ENCODE peak calls at places on chromosomes 12 and 14, in nine cellular contexts. One of them, this sample, is unnamed.

GRCh38 chr14:63922696-63923421 is 70.1 kb downstream of the SYNE2 start:
- DNase-seq in MM.1S: peak; percentile 72
- DNase-seq in ELF-1: no peak
- DNase-seq in lower lobe of right lung: peak; percentile 49
- DNase-seq in cardiac fibroblast: peak; percentile 95
- DNase-seq in activated CD4-positive, CD25-positive, alpha-beta regulatory T cell treated with anti-CD3 and anti-CD28 coated beads, Interleukin-2, amount 50 U/mL, for 16 hours: no peak
- DNase-seq in NCI-H1092: no peak
- DNase-seq in NCI-H524: no peak
- DNase-seq in stimulated activated CD8-positive, alpha-beta memory T cell treated with anti-CD3 and anti-CD28 coated beads, Interleukin-4, amount 100 ng/mL, for 1 hour: no peak
- DNase-seq in this sample: peak; percentile 71

GRCh38 chr14:103084021-103084919 is at the start of gene LBHD2:
- DNase-seq in MM.1S: no peak
- DNase-seq in ELF-1: no peak
- DNase-seq in lower lobe of right lung: peak; percentile 45
- DNase-seq in cardiac fibroblast: no peak
- DNase-seq in activated CD4-positive, CD25-positive, alpha-beta regulatory T cell treated with anti-CD3 and anti-CD28 coated beads, Interleukin-2, amount 50 U/mL, for 16 hours: no peak
- DNase-seq in NCI-H1092: no peak
- DNase-seq in NCI-H524: no peak
- DNase-seq in stimulated activated CD8-positive, alpha-beta memory T cell treated with anti-CD3 and anti-CD28 coated beads, Interleukin-4, amount 100 ng/mL, for 1 hour: no peak
- DNase-seq in this sample: no peak

GRCh38 chr12:110002691-110003515 is 3.7 kb downstream of the ANKRD13A start:
- DNase-seq in MM.1S: no peak
- DNase-seq in ELF-1: no peak
- DNase-seq in lower lobe of right lung: no peak
- DNase-seq in cardiac fibroblast: no peak
- DNase-seq in activated CD4-positive, CD25-positive, alpha-beta regulatory T cell treated with anti-CD3 and anti-CD28 coated beads, Interleukin-2, amount 50 U/mL, for 16 hours: no peak
- DNase-seq in NCI-H1092: no peak
- DNase-seq in NCI-H524: no peak
- DNase-seq in stimulated activated CD8-positive, alpha-beta memory T cell treated with anti-CD3 and anti-CD28 coated beads, Interleukin-4, amount 100 ng/mL, for 1 hour: no peak
- DNase-seq in this sample: peak; percentile 67

GRCh38 chr12:96889273-96889933 is 17.7 kb upstream of the NEDD1 start:
- DNase-seq in MM.1S: no peak
- DNase-seq in ELF-1: no peak
- DNase-seq in lower lobe of right lung: no peak
- DNase-seq in cardiac fibroblast: peak; percentile 57
- DNase-seq in activated CD4-positive, CD25-positive, alpha-beta regulatory T cell treated with anti-CD3 and anti-CD28 coated beads, Interleukin-2, amount 50 U/mL, for 16 hours: no peak
- DNase-seq in NCI-H1092: no peak
- DNase-seq in NCI-H524: no peak
- DNase-seq in stimulated activated CD8-positive, alpha-beta memory T cell treated with anti-CD3 and anti-CD28 coated beads, Interleukin-4, amount 100 ng/mL, for 1 hour: no peak
- DNase-seq in this sample: no peak

GRCh38 chr14:39491134-39491541 is 58.9 kb upstream of the FBXO33 start:
- DNase-seq in MM.1S: peak; percentile 7
- DNase-seq in ELF-1: peak; percentile 25
- DNase-seq in lower lobe of right lung: no peak
- DNase-seq in cardiac fibroblast: peak; percentile 55
- DNase-seq in activated CD4-positive, CD25-positive, alpha-beta regulatory T cell treated with anti-CD3 and anti-CD28 coated beads, Interleukin-2, amount 50 U/mL, for 16 hours: no peak
- DNase-seq in NCI-H1092: peak; percentile 40
- DNase-seq in NCI-H524: peak; percentile 73
- DNase-seq in stimulated activated CD8-positive, alpha-beta memory T cell treated with anti-CD3 and anti-CD28 coated beads, Interleukin-4, amount 100 ng/mL, for 1 hour: no peak
- DNase-seq in this sample: no peak

GRCh38 chr14:71720978-71721624 is 211.1 kb upstream of the RGS6 start:
- DNase-seq in MM.1S: no peak
- DNase-seq in ELF-1: peak; percentile 87
- DNase-seq in lower lobe of right lung: no peak
- DNase-seq in cardiac fibroblast: peak; percentile 88
- DNase-seq in activated CD4-positive, CD25-positive, alpha-beta regulatory T cell treated with anti-CD3 and anti-CD28 coated beads, Interleukin-2, amount 50 U/mL, for 16 hours: no peak
- DNase-seq in NCI-H1092: peak; percentile 52
- DNase-seq in NCI-H524: peak; percentile 78
- DNase-seq in stimulated activated CD8-positive, alpha-beta memory T cell treated with anti-CD3 and anti-CD28 coated beads, Interleukin-4, amount 100 ng/mL, for 1 hour: no peak
- DNase-seq in this sample: no peak

GRCh38 chr12:79689477-79690155 is 1.1 kb downstream of the PAWR start:
- DNase-seq in MM.1S: peak; percentile 39
- DNase-seq in ELF-1: peak; percentile 63
- DNase-seq in lower lobe of right lung: peak; percentile 68
- DNase-seq in cardiac fibroblast: peak; percentile 60
- DNase-seq in activated CD4-positive, CD25-positive, alpha-beta regulatory T cell treated with anti-CD3 and anti-CD28 coated beads, Interleukin-2, amount 50 U/mL, for 16 hours: no peak
- DNase-seq in NCI-H1092: no peak
- DNase-seq in NCI-H524: peak; percentile 55
- DNase-seq in stimulated activated CD8-positive, alpha-beta memory T cell treated with anti-CD3 and anti-CD28 coated beads, Interleukin-4, amount 100 ng/mL, for 1 hour: no peak
- DNase-seq in this sample: no peak

GRCh38 chr12:32893458-32893857 is 3.1 kb downstream of the PKP2 start:
- DNase-seq in MM.1S: no peak
- DNase-seq in ELF-1: no peak
- DNase-seq in lower lobe of right lung: no peak
- DNase-seq in cardiac fibroblast: peak; percentile 61
- DNase-seq in activated CD4-positive, CD25-positive, alpha-beta regulatory T cell treated with anti-CD3 and anti-CD28 coated beads, Interleukin-2, amount 50 U/mL, for 16 hours: no peak
- DNase-seq in NCI-H1092: no peak
- DNase-seq in NCI-H524: no peak
- DNase-seq in stimulated activated CD8-positive, alpha-beta memory T cell treated with anti-CD3 and anti-CD28 coated beads, Interleukin-4, amount 100 ng/mL, for 1 hour: no peak
- DNase-seq in this sample: no peak

GRCh38 chr14:78341827-78342389 is 171.7 kb downstream of the NRXN3 start:
- DNase-seq in MM.1S: no peak
- DNase-seq in ELF-1: no peak
- DNase-seq in lower lobe of right lung: no peak
- DNase-seq in cardiac fibroblast: no peak
- DNase-seq in activated CD4-positive, CD25-positive, alpha-beta regulatory T cell treated with anti-CD3 and anti-CD28 coated beads, Interleukin-2, amount 50 U/mL, for 16 hours: no peak
- DNase-seq in NCI-H1092: no peak
- DNase-seq in NCI-H524: no peak
- DNase-seq in stimulated activated CD8-positive, alpha-beta memory T cell treated with anti-CD3 and anti-CD28 coated beads, Interleukin-4, amount 100 ng/mL, for 1 hour: no peak
- DNase-seq in this sample: no peak

GRCh38 chr14:53900499-53900898 is 56.1 kb downstream of the BMP4 start:
- DNase-seq in MM.1S: no peak
- DNase-seq in ELF-1: no peak
- DNase-seq in lower lobe of right lung: peak; percentile 42
- DNase-seq in cardiac fibroblast: no peak
- DNase-seq in activated CD4-positive, CD25-positive, alpha-beta regulatory T cell treated with anti-CD3 and anti-CD28 coated beads, Interleukin-2, amount 50 U/mL, for 16 hours: no peak
- DNase-seq in NCI-H1092: no peak
- DNase-seq in NCI-H524: no peak
- DNase-seq in stimulated activated CD8-positive, alpha-beta memory T cell treated with anti-CD3 and anti-CD28 coated beads, Interleukin-4, amount 100 ng/mL, for 1 hour: no peak
- DNase-seq in this sample: no peak

GRCh38 chr12:123139926-123140674 is 10.8 kb downstream of the PITPNM2 start:
- DNase-seq in MM.1S: no peak
- DNase-seq in ELF-1: peak; percentile 67
- DNase-seq in lower lobe of right lung: no peak
- DNase-seq in cardiac fibroblast: peak; percentile 44
- DNase-seq in activated CD4-positive, CD25-positive, alpha-beta regulatory T cell treated with anti-CD3 and anti-CD28 coated beads, Interleukin-2, amount 50 U/mL, for 16 hours: no peak
- DNase-seq in NCI-H1092: no peak
- DNase-seq in NCI-H524: peak; percentile 88
- DNase-seq in stimulated activated CD8-positive, alpha-beta memory T cell treated with anti-CD3 and anti-CD28 coated beads, Interleukin-4, amount 100 ng/mL, for 1 hour: no peak
- DNase-seq in this sample: no peak

GRCh38 chr12:37546901-37547475 is 769.6 kb upstream of the ALG10B start:
- DNase-seq in MM.1S: no peak
- DNase-seq in ELF-1: no peak
- DNase-seq in lower lobe of right lung: no peak
- DNase-seq in cardiac fibroblast: no peak
- DNase-seq in activated CD4-positive, CD25-positive, alpha-beta regulatory T cell treated with anti-CD3 and anti-CD28 coated beads, Interleukin-2, amount 50 U/mL, for 16 hours: no peak
- DNase-seq in NCI-H1092: no peak
- DNase-seq in NCI-H524: no peak
- DNase-seq in stimulated activated CD8-positive, alpha-beta memory T cell treated with anti-CD3 and anti-CD28 coated beads, Interleukin-4, amount 100 ng/mL, for 1 hour: no peak
- DNase-seq in this sample: no peak

GRCh38 chr14:61555056-61555838 is 140.1 kb upstream of the HIF1A start:
- DNase-seq in MM.1S: no peak
- DNase-seq in ELF-1: no peak
- DNase-seq in lower lobe of right lung: no peak
- DNase-seq in cardiac fibroblast: peak; percentile 59
- DNase-seq in activated CD4-positive, CD25-positive, alpha-beta regulatory T cell treated with anti-CD3 and anti-CD28 coated beads, Interleukin-2, amount 50 U/mL, for 16 hours: no peak
- DNase-seq in NCI-H1092: no peak
- DNase-seq in NCI-H524: no peak
- DNase-seq in stimulated activated CD8-positive, alpha-beta memory T cell treated with anti-CD3 and anti-CD28 coated beads, Interleukin-4, amount 100 ng/mL, for 1 hour: no peak
- DNase-seq in this sample: no peak

GRCh38 chr14:71692496-71692895 is 239.7 kb upstream of the RGS6 start:
- DNase-seq in MM.1S: no peak
- DNase-seq in ELF-1: no peak
- DNase-seq in lower lobe of right lung: no peak
- DNase-seq in cardiac fibroblast: peak; percentile 71
- DNase-seq in activated CD4-positive, CD25-positive, alpha-beta regulatory T cell treated with anti-CD3 and anti-CD28 coated beads, Interleukin-2, amount 50 U/mL, for 16 hours: no peak
- DNase-seq in NCI-H1092: no peak
- DNase-seq in NCI-H524: no peak
- DNase-seq in stimulated activated CD8-positive, alpha-beta memory T cell treated with anti-CD3 and anti-CD28 coated beads, Interleukin-4, amount 100 ng/mL, for 1 hour: no peak
- DNase-seq in this sample: no peak

GRCh38 chr14:101876539-101876938 is 87.8 kb upstream of the DYNC1H1 start:
- DNase-seq in MM.1S: peak; percentile 93
- DNase-seq in ELF-1: no peak
- DNase-seq in lower lobe of right lung: peak; percentile 81
- DNase-seq in cardiac fibroblast: peak; percentile 71
- DNase-seq in activated CD4-positive, CD25-positive, alpha-beta regulatory T cell treated with anti-CD3 and anti-CD28 coated beads, Interleukin-2, amount 50 U/mL, for 16 hours: peak; percentile 59
- DNase-seq in NCI-H1092: no peak
- DNase-seq in NCI-H524: no peak
- DNase-seq in stimulated activated CD8-positive, alpha-beta memory T cell treated with anti-CD3 and anti-CD28 coated beads, Interleukin-4, amount 100 ng/mL, for 1 hour: no peak
- DNase-seq in this sample: no peak

GRCh38 chr12:15608931-15609330 is 180.3 kb downstream of the EPS8 start:
- DNase-seq in MM.1S: no peak
- DNase-seq in ELF-1: no peak
- DNase-seq in lower lobe of right lung: no peak
- DNase-seq in cardiac fibroblast: no peak
- DNase-seq in activated CD4-positive, CD25-positive, alpha-beta regulatory T cell treated with anti-CD3 and anti-CD28 coated beads, Interleukin-2, amount 50 U/mL, for 16 hours: no peak
- DNase-seq in NCI-H1092: no peak
- DNase-seq in NCI-H524: no peak
- DNase-seq in stimulated activated CD8-positive, alpha-beta memory T cell treated with anti-CD3 and anti-CD28 coated beads, Interleukin-4, amount 100 ng/mL, for 1 hour: no peak
- DNase-seq in this sample: no peak

This sample was measured in RWPE2.